ENCODE peak calls at places on chromosomes 5 and 9, in six cellular contexts. T is tibial artery, S is colonic mucosa, N is IMR-90, D is uterus, U is left ventricle myocardium inferior. H is an unnamed sample. For H3K9me3 and H3K36me3, the result is how much of the 10 kb centered on the place peaks cover.

GRCh38 chr9:72185561-72185960 is 36.3 kb downstream of the GDA start:
- DNase-seq in D (no peak), T (no peak), N (no peak), S (no peak), U (no peak), H (no peak)

GRCh38 chr9:128917151-128917849 is 3.5 kb upstream of the PHYHD1 start:
- DNase-seq in T (peak), D (peak), U (peak), S (peak), N (peak), H (peak)

GRCh38 chr5:117302949-117303348 is 728.3 kb upstream of the SEMA6A start:
- DNase-seq in S (no peak), U (no peak), D (no peak), N (no peak), T (no peak), H (no peak)

GRCh38 chr9:99249619-99250018 is 27.5 kb downstream of the SEC61B start:
- DNase-seq in S (no peak), D (no peak), U (no peak), T (no peak), N (no peak), H (no peak)

GRCh38 chr5:83583859-83584258 is 112.3 kb downstream of the VCAN start:
- DNase-seq in T (no peak), U (no peak), N (peak), D (no peak), S (no peak), H (no peak)

GRCh38 chr9:77601476-77602056 is 46.6 kb downstream of the GNA14 start:
- DNase-seq in N (no peak), T (no peak), S (no peak), U (no peak), D (no peak), H (no peak)

GRCh38 chr9:126822278-126822677 is 17.4 kb downstream of the ZBTB43 start:
- DNase-seq in U (no peak), S (no peak), T (no peak), D (no peak), N (no peak), H (no peak)

GRCh38 chr9:99825158-99826046 is 3.7 kb downstream of the NR4A3 start:
- DNase-seq in D (no peak), T (no peak), U (no peak), S (no peak), N (no peak), H (no peak)

GRCh38 chr9:78121488-78121887 is 89.9 kb upstream of the GNAQ start:
- DNase-seq in D (peak), U (peak), T (peak), S (peak), N (peak), H (no peak)

GRCh38 chr5:69268899-69269298 is 34.2 kb downstream of the CDK7 start:
- DNase-seq in T (no peak), N (no peak), U (no peak), S (no peak), D (no peak), H (no peak)

GRCh38 chr9:134922066-134922931 is 4.6 kb upstream of the FCN1 start:
- DNase-seq in D (peak), S (no peak), N (no peak), T (peak), U (peak), H (no peak)

GRCh38 chr9:88303785-88304495 is 84.3 kb upstream of the SPIN1 start:
- DNase-seq in D (no peak), U (no peak), T (no peak), N (peak), S (no peak), H (no peak)

GRCh38 chr5:115351356-115352195 is 55.1 kb upstream of the CCDC112 start:
- DNase-seq in D (no peak), U (no peak), S (no peak), T (no peak), N (peak), H (no peak)

GRCh38 chr9:591292-591691 is 250.2 kb upstream of the DMRT1 start:
- DNase-seq in S (peak), N (no peak), T (no peak), U (peak), D (no peak), H (no peak)

GRCh38 chr9:127698985-127699670 is 7.7 kb upstream of the CFAP157 start:
- DNase-seq in S (peak), U (peak), T (peak), N (peak), D (peak), H (peak)

GRCh38 chr5:111668713-111669112 is 88.3 kb downstream of the NREP start:
- DNase-seq in D (no peak), T (no peak), N (peak), S (no peak), U (no peak), H (no peak)

GRCh38 chr5:135683227-135683626 is 104.4 kb upstream of the CXCL14 start:
- DNase-seq in N (no peak), D (no peak), S (no peak), T (no peak), U (no peak), H (no peak)

GRCh38 chr5:133824661-133825254 is 143.7 kb downstream of the C5orf15 start:
- DNase-seq in U (no peak), T (no peak), S (no peak), N (no peak), D (no peak), H (no peak)

DNA sequence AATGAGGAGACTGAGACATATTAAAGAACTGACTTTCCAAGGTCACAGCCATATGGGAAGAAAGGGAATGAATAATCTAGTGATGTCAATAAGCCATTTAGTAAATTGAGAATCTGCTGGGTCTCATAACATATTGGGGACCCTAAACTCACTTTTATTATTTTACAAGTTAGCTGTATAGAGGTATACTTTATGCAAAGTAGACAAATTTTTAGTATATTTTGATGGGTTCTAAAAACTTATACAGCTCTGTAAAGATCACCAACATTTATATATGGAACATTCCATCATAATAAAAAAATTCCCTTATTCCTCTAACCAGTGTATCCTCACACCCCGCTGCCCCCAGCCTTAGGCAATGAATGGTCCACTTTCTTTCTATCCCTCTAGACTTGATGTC is 35.7 kb upstream of the ZNF510 start:
- DNase-seq in N (no peak), D (no peak), U (no peak), T (no peak), S (no peak), H (no peak)
- H3K9me3 ChIP-seq in N (under half), D (under half), U (half or more), T (under half), S (under half), H (half or more)

GRCh38 chr5:55916986-55917385 is 65.8 kb downstream of the IL31RA start:
- DNase-seq in T (no peak), S (peak), N (no peak), D (no peak), U (no peak), H (no peak)
- H3K36me3 ChIP-seq in T (under half), S (under half), N (under half), D (under half), U (under half), H (under half)

GRCh38 chr9:131589993-131590392 is 44.7 kb downstream of the PRRT1B start:
- DNase-seq in D (no peak), N (no peak), S (no peak), T (no peak), U (no peak), H (no peak)

GRCh38 chr9:131591845-131592208 is 46.5 kb downstream of the PRRT1B start:
- DNase-seq in D (no peak), U (no peak), N (no peak), T (no peak), S (no peak), H (no peak)

GRCh38 chr9:131589124-131589711 is 43.9 kb downstream of the PRRT1B start:
- DNase-seq in S (no peak), T (no peak), D (no peak), U (peak), N (no peak), H (no peak)

GRCh38 chr9:131590907-131591844 is 45.9 kb downstream of the PRRT1B start:
- DNase-seq in S (peak), N (peak), D (peak), T (peak), U (peak), H (peak)

GRCh38 chr9:131590449-131590848 is 45.1 kb downstream of the PRRT1B start:
- DNase-seq in U (no peak), D (no peak), T (no peak), N (no peak), S (no peak), H (no peak)
- TF ChIP-seq CTCF in U (no peak), D (no peak), T (no peak), N (no peak), S (no peak), H (no peak)

GRCh38 chr5:150901446-150901845 is 3.3 kb downstream of the ZNF300 start:
- DNase-seq in T (no peak), U (no peak), S (no peak), N (no peak), D (no peak), H (no peak)

GRCh38 chr5:150904479-150905311 is at the start of gene ZNF300:
- DNase-seq in D (peak), T (peak), S (peak), N (peak), U (peak), H (peak)

GRCh38 chr5:150905312-150905683 is 518 bp upstream of the ZNF300 start:
- DNase-seq in S (no peak), D (no peak), U (no peak), N (no peak), T (no peak), H (no peak)
- H3K9me3 ChIP-seq in S (under half), D (under half), U (half or more), N (under half), T (under half), H (under half)

DNA sequence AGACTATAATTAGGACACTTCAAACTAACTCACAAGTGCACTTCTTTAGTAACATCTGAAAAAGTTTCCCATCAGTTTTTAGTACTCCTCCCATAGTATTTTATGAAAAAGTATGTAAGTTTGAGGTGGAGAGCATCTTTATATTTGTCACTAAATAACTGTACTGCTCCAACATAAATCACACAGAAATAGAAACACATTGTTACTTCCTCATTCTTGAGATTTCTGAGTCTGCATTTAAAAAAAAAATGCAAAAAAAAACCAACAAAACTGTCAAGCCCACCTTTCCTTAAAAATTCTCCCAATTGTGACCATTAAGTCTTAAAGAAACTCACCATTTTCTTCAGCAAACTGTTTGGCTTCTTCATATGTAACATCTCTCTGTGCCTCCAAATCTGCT is 18.7 kb downstream of the RAB14 start:
- DNase-seq in U (no peak), N (no peak), S (no peak), D (no peak), T (no peak), H (no peak)
- H3K36me3 ChIP-seq in U (half or more), N (under half), S (under half), D (under half), T (under half), H (under half)

GRCh38 chr5:17620627-17621026 is 10.4 kb downstream of the TAF11L12 start:
- DNase-seq in S (no peak), N (no peak), D (no peak), U (no peak), T (no peak), H (no peak)
- TF ChIP-seq CTCF in S (no peak), N (no peak), D (no peak), U (no peak), T (no peak), H (no peak)

DNA sequence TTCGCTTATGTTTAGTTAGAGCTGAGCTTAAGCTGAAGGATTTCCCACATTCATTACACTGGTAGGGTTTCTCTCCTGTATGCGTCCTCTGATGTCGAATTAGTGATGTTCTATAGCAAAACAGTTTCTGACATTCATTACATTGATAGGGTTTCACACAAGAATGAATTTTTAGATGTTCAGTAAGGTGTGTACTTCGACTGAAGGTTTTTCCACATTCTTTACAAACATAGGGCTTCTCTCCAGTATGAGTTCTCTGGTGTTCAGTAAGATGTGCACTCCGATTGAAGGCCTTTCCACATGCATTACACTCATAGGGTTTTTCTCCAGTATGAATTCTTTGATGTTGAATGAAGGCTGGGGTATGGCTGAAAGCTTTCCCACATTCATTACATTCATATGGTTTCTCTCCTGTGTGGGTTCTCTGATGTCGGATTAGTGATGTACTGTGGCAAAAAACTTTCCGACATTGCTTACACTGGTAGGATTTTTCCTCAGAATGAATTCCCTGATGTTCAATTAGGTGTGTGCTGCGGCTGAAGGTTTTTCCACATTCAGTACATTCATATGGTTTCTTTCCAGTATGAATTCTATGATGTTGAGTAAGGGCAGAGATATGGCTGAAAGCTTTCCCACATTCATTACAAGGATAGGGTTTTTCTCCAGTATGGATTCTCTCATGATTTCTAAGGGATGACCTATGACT is 14.6 kb downstream of the ZNF883 start:
- DNase-seq in D (no peak), T (no peak), N (no peak), U (no peak), S (no peak), H (no peak)
- H3K9me3 ChIP-seq in D (under half), T (under half), N (under half), U (half or more), S (under half), H (half or more)

GRCh38 chr5:95778713-95779426 is 43.7 kb downstream of the GLRX start:
- DNase-seq in T (no peak), N (no peak), D (no peak), S (no peak), U (no peak), H (no peak)
- H3K36me3 ChIP-seq in T (under half), N (under half), D (under half), S (under half), U (under half), H (under half)

GRCh38 chr9:112112519-112112918 is 62.6 kb downstream of the SUSD1 start:
- DNase-seq in T (no peak), N (peak), D (no peak), U (no peak), S (peak), H (no peak)

GRCh38 chr9:112110773-112111106 is 64.4 kb downstream of the SUSD1 start:
- DNase-seq in T (no peak), N (no peak), D (no peak), U (no peak), S (no peak), H (no peak)

GRCh38 chr9:112115109-112115508 is 60.0 kb downstream of the SUSD1 start:
- DNase-seq in S (no peak), N (no peak), D (no peak), T (no peak), U (no peak), H (no peak)

GRCh38 chr9:112111461-112111860 is 63.6 kb downstream of the SUSD1 start:
- DNase-seq in T (no peak), U (no peak), D (no peak), N (no peak), S (peak), H (no peak)

DNA sequence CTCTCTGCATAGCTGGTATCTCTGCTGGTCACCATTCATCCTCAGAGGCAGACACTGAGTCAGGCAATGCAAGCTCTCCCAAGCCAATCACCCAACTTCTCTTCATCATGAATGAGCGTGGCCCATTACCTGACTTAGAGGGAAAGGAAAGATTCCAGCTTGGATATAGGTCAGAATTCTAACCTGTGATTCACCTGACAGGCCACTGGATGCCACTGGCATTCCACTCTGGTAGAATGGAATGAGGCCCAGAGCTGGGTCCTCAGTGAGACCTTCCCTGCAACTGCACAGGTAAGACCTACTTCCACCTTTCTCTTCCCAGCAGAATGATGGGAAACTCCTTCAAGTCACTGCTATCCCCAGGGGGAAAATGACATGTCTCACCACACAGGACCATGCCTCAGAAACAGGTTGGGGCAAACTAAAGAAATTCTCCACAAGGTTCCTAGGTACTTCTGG is 62.1 kb downstream of the SUSD1 start:
- DNase-seq in D (no peak), T (no peak), S (peak), U (no peak), N (no peak), H (no peak)
- TF ChIP-seq CTCF in D (peak), T (peak), S (peak), U (peak), N (peak), H (no peak)

GRCh38 chr9:122609810-122610209 is 4.7 kb upstream of the OR1Q1 start:
- DNase-seq in U (no peak), N (no peak), D (no peak), T (no peak), S (no peak), H (no peak)
- H3K9me3 ChIP-seq in U (under half), N (under half), D (under half), T (under half), S (under half), H (under half)